ENCODE peak calls at places on chromosomes 11 and 22, in five cellular contexts. E is aorta, Y is astrocyte of the spinal cord, F is A549, P is mucosa of descending colon. I is an unnamed sample.
A peak's percentile ranks its signal among the peaks of the same experiment; 100 is the strongest.

GRCh38 chr11:133694701-133695100 is 150.6 kb downstream of the SPATA19 start:
- DNase-seq in E (no peak), Y (no peak), F (no peak), P (no peak), I (no peak)

GRCh38 chr22:21568207-21569075 is 927 bp downstream of the UBE2L3 start:
- DNase-seq in E (peak; percentile 78), Y (peak; percentile 22), F (no peak), P (peak; percentile 56), I (peak; percentile 43)

GRCh38 chr11:17076517-17077239 is 789 bp downstream of the RPS13 start:
- DNase-seq in E (no peak), Y (peak; percentile 1), F (no peak), P (no peak), I (no peak)

GRCh38 chr11:93577291-93577690 is 34.1 kb upstream of the SMCO4 start:
- DNase-seq in E (no peak), Y (peak; percentile 74), F (no peak), P (no peak), I (peak; percentile 9)

GRCh38 chr11:119618208-119618909 is 110.6 kb downstream of the NECTIN1 start:
- DNase-seq in E (no peak), Y (no peak), F (no peak), P (no peak), I (no peak)

GRCh38 chr11:28673687-28674431 is 565.7 kb downstream of the METTL15 start:
- DNase-seq in E (no peak), Y (no peak), F (no peak), P (no peak), I (no peak)

GRCh38 chr11:64226507-64227051 is 505 bp downstream of the NUDT22 start:
- DNase-seq in E (peak; percentile 83), Y (no peak), F (no peak), P (peak; percentile 91), I (peak; percentile 52)

GRCh38 chr11:118911880-118912741 is 13.6 kb downstream of the BCL9L start:
- DNase-seq in E (peak; percentile 96), Y (peak; percentile 93), F (no peak), P (peak; percentile 90), I (peak; percentile 92)

GRCh38 chr11:10324474-10324873 is 19.6 kb downstream of the ADM start:
- DNase-seq in E (no peak), Y (no peak), F (no peak), P (no peak), I (no peak)

GRCh38 chr11:58928082-58928574 is 11.2 kb upstream of the GLYATL1 start:
- DNase-seq in E (no peak), Y (no peak), F (no peak), P (no peak), I (no peak)

GRCh38 chr11:134580635-134581025 is 168.6 kb upstream of the B3GAT1 start:
- DNase-seq in E (peak; percentile 55), Y (no peak), F (no peak), P (no peak), I (no peak)

GRCh38 chr11:130068986-130069683 is 559 bp upstream of the APLP2 start:
- DNase-seq in E (peak; percentile 92), Y (peak; percentile 90), F (peak; percentile 47), P (no peak), I (peak; percentile 97)

GRCh38 chr11:63609536-63609935 is 4.7 kb downstream of the PLAAT3 start:
- DNase-seq in E (no peak), Y (no peak), F (no peak), P (peak; percentile 67), I (peak; percentile 60)

GRCh38 chr22:50730941-50731661 is 6.9 kb upstream of the ACR start:
- DNase-seq in E (peak; percentile 69), Y (no peak), F (no peak), P (no peak), I (no peak)

GRCh38 chr11:85685131-85685819 is 720 bp downstream of the CCDC89 start:
- DNase-seq in E (peak; percentile 68), Y (no peak), F (no peak), P (peak; percentile 54), I (no peak)

GRCh38 chr11:36478700-36479329 is 31.3 kb downstream of the TRAF6 start:
- DNase-seq in E (no peak), Y (peak; percentile 72), F (peak; percentile 35), P (no peak), I (peak; percentile 14)

GRCh38 chr22:23180301-23180892 is at the start of gene BCR:
- DNase-seq in E (peak; percentile 92), Y (peak; percentile 68), F (peak; percentile 51), P (peak; percentile 78), I (peak; percentile 68)

GRCh38 chr11:88535916-88536547 is 198.5 kb upstream of the CTSC start:
- DNase-seq in E (no peak), Y (peak; percentile 95), F (peak; percentile 40), P (no peak), I (no peak)

GRCh38 chr22:33569547-33569946 is 350.7 kb downstream of the LARGE1 start:
- DNase-seq in E (no peak), Y (no peak), F (no peak), P (no peak), I (no peak)

GRCh38 chr11:34632105-34632780 is 11.3 kb downstream of the EHF start:
- DNase-seq in E (no peak), Y (no peak), F (no peak), P (no peak), I (peak; percentile 95)

GRCh38 chr11:119432484-119433368 is 9.8 kb upstream of the THY1 start:
- DNase-seq in E (no peak), Y (peak; percentile 87), F (no peak), P (no peak), I (peak; percentile 96)

GRCh38 chr11:14001597-14001996 is 39.1 kb downstream of the SPON1 start:
- DNase-seq in E (no peak), Y (no peak), F (no peak), P (no peak), I (no peak)

GRCh38 chr11:46071091-46071490 is 50.2 kb downstream of the PHF21A start:
- DNase-seq in E (no peak), Y (no peak), F (no peak), P (no peak), I (no peak)
- H3K4me3 ChIP-seq in E (no peak overlapping the region), Y (no peak overlapping the region), F (no peak overlapping the region), P (no peak overlapping the region), I (no peak overlapping the region)

GRCh38 chr11:128689946-128690745 is 3.7 kb upstream of the FLI1 start:
- DNase-seq in E (no peak), Y (peak; percentile 29), F (no peak), P (peak; percentile 52), I (no peak)

GRCh38 chr11:128688896-128689546 is 4.9 kb upstream of the FLI1 start:
- DNase-seq in E (no peak), Y (no peak), F (no peak), P (no peak), I (no peak)

GRCh38 chr11:128690746-128691091 is 3.2 kb upstream of the FLI1 start:
- DNase-seq in E (no peak), Y (no peak), F (no peak), P (no peak), I (no peak)

GRCh38 chr11:128688031-128688713 is 5.7 kb upstream of the FLI1 start:
- DNase-seq in E (no peak), Y (no peak), F (no peak), P (no peak), I (no peak)

DNA sequence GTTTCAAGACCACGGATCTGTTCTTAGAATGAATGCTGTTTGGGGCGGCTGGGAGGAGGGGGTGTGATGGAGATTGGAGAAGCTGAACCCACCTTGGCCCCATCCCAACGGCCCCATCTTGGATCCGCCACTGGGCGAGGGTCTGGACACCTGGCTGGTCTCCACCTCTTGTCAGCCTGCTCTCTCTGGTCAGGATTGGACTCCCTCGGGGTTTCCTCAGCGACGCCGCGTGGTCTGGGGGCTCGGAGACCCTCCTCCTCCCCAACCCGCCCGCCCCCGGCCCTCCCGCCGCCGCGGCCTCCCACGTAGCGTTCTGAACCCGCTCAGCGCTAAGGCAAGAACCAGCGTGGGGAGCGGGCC is 4.3 kb upstream of the FLI1 start:
- DNase-seq in E (peak; percentile 73), Y (no peak), F (no peak), P (peak; percentile 50), I (no peak)
- H3K4me3 ChIP-seq in E (no peak overlapping the region), Y (no peak overlapping the region), F (no peak overlapping the region), P (no peak overlapping the region), I (no peak overlapping the region)

GRCh38 chr11:2142762-2143202 is 3.6 kb upstream of the IGF2 start:
- DNase-seq in E (no peak), Y (no peak), F (no peak), P (no peak), I (no peak)

GRCh38 chr11:2146051-2146450 is 6.9 kb upstream of the IGF2 start:
- DNase-seq in E (no peak), Y (no peak), F (no peak), P (no peak), I (no peak)

GRCh38 chr11:2142300-2142759 is 3.1 kb upstream of the IGF2 start:
- DNase-seq in E (no peak), Y (no peak), F (no peak), P (no peak), I (no peak)

GRCh38 chr11:2144549-2145220 is 5.5 kb upstream of the IGF2 start:
- DNase-seq in E (no peak), Y (no peak), F (no peak), P (no peak), I (no peak)

DNA sequence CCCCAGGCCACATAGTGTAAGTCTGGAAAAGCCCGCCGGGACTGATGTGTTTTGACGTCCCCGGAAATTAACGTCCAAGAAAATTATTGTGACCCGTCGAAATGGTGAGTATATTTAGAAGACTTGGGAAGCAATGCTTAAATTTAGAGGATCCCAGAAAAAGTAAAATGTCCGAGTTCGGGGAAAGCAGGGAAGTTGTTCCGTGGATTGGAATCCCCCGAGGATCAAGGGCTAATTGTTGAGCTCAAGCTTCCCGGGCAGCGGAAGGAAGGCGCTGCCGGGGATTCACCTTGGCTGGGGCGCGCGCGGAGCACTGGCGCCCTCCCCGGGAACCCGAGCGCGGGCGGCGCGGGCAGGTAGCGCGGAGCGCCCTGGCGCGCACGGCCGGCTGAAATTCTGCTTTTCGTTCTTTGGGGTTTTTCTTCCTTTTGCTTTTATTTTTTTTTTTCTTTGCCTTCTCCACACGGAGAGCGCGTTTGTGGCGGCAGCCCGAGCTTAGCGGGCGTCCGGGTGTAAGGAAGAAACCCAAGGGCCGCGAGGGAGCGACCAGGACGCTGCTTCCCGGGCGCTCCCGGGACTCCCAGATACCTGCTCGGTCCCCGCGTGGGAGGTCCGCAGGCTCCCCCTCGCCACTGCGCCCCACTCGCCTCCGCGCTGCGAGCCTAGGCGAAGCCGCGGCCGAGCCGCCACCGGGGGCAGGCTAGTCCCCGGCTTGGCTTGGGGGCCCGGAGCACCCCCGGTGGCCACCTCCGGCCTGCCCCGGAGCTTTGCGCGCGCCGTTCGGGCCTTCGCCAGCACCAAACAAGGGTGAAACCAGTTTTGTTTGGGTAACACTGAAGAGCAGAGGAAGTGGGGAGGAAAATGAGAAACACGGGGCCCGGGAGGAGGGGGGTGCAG is 4.7 kb upstream of the IGF2 start:
- DNase-seq in E (no peak), Y (no peak), F (no peak), P (no peak), I (no peak)
- H3K4me3 ChIP-seq in E (no peak overlapping the region), Y (no peak overlapping the region), F (no peak overlapping the region), P (no peak overlapping the region), I (no peak overlapping the region)

GRCh38 chr11:44727373-44728084 is 767 bp downstream of the TSPAN18 start:
- DNase-seq in E (peak; percentile 94), Y (peak; percentile 45), F (peak; percentile 93), P (peak; percentile 84), I (peak; percentile 84)
- H3K4me3 ChIP-seq in E (peak overlapping the region; percentile 43), Y (peak overlapping the region; percentile 10), F (peak overlapping the region; percentile 56), P (no peak overlapping the region), I (peak overlapping the region; percentile 57)